ENCODE peak calls at places on chromosomes 11 and 22, in five cellular contexts. B, A, H, S and Y are unnamed samples.

GRCh38 chr11:118258410-118258809 is 5.7 kb downstream of the MPZL2 start:
- DNase-seq in B (no peak), H (no peak), A (no peak), S (no peak), Y (peak; percentile 49)

GRCh38 chr11:8056810-8057463 is 24.1 kb upstream of the TUB start:
- DNase-seq in H (no peak), S (no peak), A (no peak), B (peak; percentile 36), Y (no peak)

GRCh38 chr11:36381005-36381350 is 84.9 kb downstream of the PRR5L start:
- DNase-seq in A (no peak), B (no peak), H (no peak), S (no peak), Y (no peak)

GRCh38 chr22:50308986-50309600 is 1.6 kb upstream of the PLXNB2 start:
- DNase-seq in B (no peak), A (no peak), S (no peak), H (no peak), Y (no peak)

GRCh38 chr11:74710291-74710938 is 20.8 kb downstream of the CHRDL2 start:
- DNase-seq in S (peak; percentile 45), A (no peak), H (no peak), B (no peak), Y (peak; percentile 25)

GRCh38 chr11:62133328-62134065 is 9.7 kb downstream of the INCENP start:
- DNase-seq in A (no peak), H (no peak), B (no peak), S (no peak), Y (no peak)

GRCh38 chr22:25085930-25086901 is 113.4 kb upstream of the CRYBB3 start:
- DNase-seq in S (no peak), A (peak; percentile 91), H (peak; percentile 79), B (no peak), Y (no peak)

GRCh38 chr11:118628861-118629549 is 21.6 kb downstream of the PHLDB1 start:
- DNase-seq in S (peak; percentile 29), A (no peak), H (no peak), B (no peak), Y (no peak)

GRCh38 chr22:46546466-46547178 is 9.2 kb upstream of the CELSR1 start:
- DNase-seq in B (no peak), H (no peak), S (no peak), A (no peak), Y (no peak)

GRCh38 chr22:46547883-46548244 is 10.4 kb upstream of the CELSR1 start:
- DNase-seq in B (no peak), S (no peak), A (peak; percentile 58), H (no peak), Y (no peak)

GRCh38 chr22:46542011-46542985 is 4.9 kb upstream of the CELSR1 start:
- DNase-seq in A (peak; percentile 45), H (peak; percentile 21), B (peak; percentile 90), S (peak; percentile 71), Y (peak; percentile 87)

GRCh38 chr22:46547179-46547882 is 9.9 kb upstream of the CELSR1 start:
- DNase-seq in S (no peak), H (no peak), A (no peak), B (no peak), Y (no peak)

GRCh38 chr22:46545041-46545796 is 7.8 kb upstream of the CELSR1 start:
- DNase-seq in A (no peak), B (no peak), S (no peak), H (peak; percentile 25), Y (no peak)
- TF ChIP-seq CREB1 in A (no peak), B (no peak), S (no peak), H (no peak), Y (no peak)

GRCh38 chr22:18024956-18025720 is 777 bp upstream of the MICAL3 start:
- DNase-seq in B (no peak), S (no peak), H (no peak), A (no peak), Y (no peak)
- H3K4me3 ChIP-seq in B (peak overlapping the region; percentile 60), S (no peak overlapping the region), H (peak overlapping the region; percentile 69), A (peak overlapping the region; percentile 79), Y (peak overlapping the region; percentile 81)

GRCh38 chr11:70400643-70401042 is 2.3 kb downstream of the CTTN start:
- DNase-seq in H (no peak), A (no peak), S (no peak), B (no peak), Y (peak; percentile 63)
- TF ChIP-seq CREB1 in H (no peak), A (no peak), S (no peak), B (no peak), Y (no peak)

DNA sequence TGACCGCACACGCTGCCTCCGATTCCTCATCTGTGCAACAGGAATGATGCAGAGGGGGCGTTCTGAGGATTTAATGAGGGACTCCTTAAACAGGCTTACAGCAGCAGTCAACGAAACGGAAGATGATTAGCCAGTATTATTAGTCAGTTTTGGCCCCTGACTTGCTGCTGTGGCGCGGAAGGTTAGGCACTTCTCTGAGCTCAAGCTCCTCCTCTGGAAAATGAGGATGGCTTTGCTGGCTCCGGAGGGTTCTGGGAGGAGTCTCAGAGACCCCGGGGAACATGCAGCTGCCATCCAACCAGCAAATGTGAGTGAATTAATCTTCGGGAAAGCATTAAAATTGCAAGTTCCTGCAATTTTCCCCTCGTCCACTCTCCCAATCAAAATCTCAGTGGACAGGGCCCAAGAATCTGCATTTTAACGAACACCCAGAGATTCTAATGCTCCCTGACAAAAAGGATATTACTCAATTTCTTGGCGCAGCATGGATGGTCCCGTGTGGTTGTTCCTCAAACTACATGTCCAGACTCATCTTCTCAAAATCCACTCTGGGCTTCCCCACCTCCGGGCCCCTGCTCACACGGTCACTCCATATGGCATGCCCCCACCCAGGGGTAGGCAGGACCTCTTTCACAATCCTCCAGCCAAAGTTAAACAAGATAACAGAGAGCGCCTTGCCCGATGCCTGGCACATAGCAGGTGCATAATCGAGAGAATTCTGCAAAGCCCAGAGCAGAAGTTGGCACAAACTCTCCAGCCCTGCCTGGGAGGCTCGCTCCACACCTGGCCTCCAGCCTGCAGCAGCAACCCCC is 6.4 kb downstream of the ELFN2 start:
- DNase-seq in A (no peak), H (no peak), B (no peak), S (no peak), Y (peak; percentile 40)
- H3K4me3 ChIP-seq in A (no peak overlapping the region), H (no peak overlapping the region), B (peak overlapping the region; percentile 65), S (no peak overlapping the region), Y (peak overlapping the region; percentile 68)

GRCh38 chr11:11567862-11568650 is 53.7 kb downstream of the GALNT18 start:
- DNase-seq in B (no peak), A (no peak), H (peak; percentile 25), S (no peak), Y (no peak)
- TF ChIP-seq CREB1 in B (no peak), A (no peak), H (no peak), S (no peak), Y (no peak)

GRCh38 chr22:38497869-38498268 is 8.2 kb downstream of the DDX17 start:
- DNase-seq in H (no peak), B (no peak), A (no peak), S (no peak), Y (no peak)

GRCh38 chr22:38505595-38506117 is 455 bp downstream of the DDX17 start:
- DNase-seq in B (no peak), H (no peak), A (no peak), S (peak; percentile 80), Y (peak; percentile 52)

GRCh38 chr22:38504731-38505594 is 1.1 kb downstream of the DDX17 start:
- DNase-seq in H (no peak), B (no peak), S (peak; percentile 23), A (peak; percentile 53), Y (peak; percentile 53)

GRCh38 chr22:38503021-38503420 is 3.1 kb downstream of the DDX17 start:
- DNase-seq in B (no peak), H (no peak), S (no peak), A (no peak), Y (no peak)

DNA sequence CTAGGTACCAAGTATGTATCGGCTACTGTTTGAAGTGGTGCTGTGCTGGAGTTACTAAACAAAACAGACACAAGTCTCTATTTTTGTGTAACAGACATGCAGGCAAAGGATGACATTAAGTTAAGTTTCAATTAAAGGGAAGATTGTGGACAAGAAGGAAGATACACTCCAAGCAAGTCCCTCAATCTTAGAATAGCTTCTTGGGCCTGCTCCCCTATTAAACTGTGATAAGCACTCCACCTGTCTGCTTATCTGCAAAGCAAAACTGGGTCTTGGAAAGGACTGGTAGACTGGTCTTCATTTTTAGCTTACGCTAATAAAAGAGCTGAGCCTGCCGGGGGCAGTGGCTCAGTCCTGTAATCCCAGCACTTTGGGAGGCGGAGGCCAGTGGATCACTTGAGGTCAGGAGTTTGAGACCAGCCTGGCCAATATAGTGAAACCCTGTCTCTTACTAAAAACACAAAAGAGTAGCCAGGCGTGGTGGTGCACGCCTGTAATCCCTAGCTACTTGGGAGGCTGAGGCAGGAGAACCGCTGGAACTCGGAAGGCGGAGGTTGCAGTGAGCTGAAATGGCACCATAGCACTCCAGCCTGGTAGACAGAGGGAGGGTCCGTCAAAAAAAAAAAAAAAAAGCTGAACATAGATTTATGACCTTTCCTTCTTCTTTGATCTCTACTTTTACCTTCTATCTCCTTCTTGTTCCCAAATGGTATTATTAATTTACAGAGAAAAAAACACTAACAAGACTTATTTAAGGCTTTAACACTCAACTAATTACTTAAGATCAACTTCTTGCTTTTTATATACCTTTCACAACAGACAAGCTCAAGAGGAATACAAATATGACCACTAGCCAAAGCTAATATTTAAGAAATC is 4.1 kb downstream of the DDX17 start:
- DNase-seq in H (no peak), B (no peak), A (no peak), S (no peak), Y (no peak)
- H3K4me3 ChIP-seq in H (peak overlapping the region; percentile 96), B (no peak overlapping the region), A (no peak overlapping the region), S (no peak overlapping the region), Y (peak overlapping the region; percentile 99)

GRCh38 chr22:32482708-32483107 is 8.1 kb downstream of the FBXO7 start:
- DNase-seq in S (no peak), B (no peak), H (peak; percentile 39), A (no peak), Y (no peak)
- TF ChIP-seq CREB1 in S (no peak), B (no peak), H (no peak), A (no peak), Y (no peak)